ENCODE peak calls at places on chromosomes 2 and 18, in ten cellular contexts. T is uterus; K is NAMALWA; X is keratinocyte; B is SJSA1; A is dermis microvascular lymphatic vessel endothelial cell; L is activated CD4-positive, alpha-beta T cell treated with anti-CD3 and anti-CD28 coated beads for 1 hour; N is T-helper 2 cell; F is WTC11; Z is stimulated activated CD8-positive, alpha-beta memory T cell treated with anti-CD3 and anti-CD28 coated beads, Interleukin-15, amount 100 ng/mL, for 4 hours. I is an unnamed sample.

GRCh38 chr2:5713101-5713500 is 20.9 kb downstream of the SOX11 start:
- DNase-seq in X (no peak), A (no peak), T (no peak), K (no peak), Z (no peak), B (no peak), L (no peak), F (no peak), N (no peak), I (no peak)

GRCh38 chr2:197558393-197558792 is 42.5 kb downstream of the MOB4 start:
- DNase-seq in N (no peak), L (no peak), T (no peak), Z (no peak), F (no peak), X (no peak), K (no peak), A (no peak), B (no peak), I (no peak)

GRCh38 chr2:197869501-197870111 is 65.2 kb downstream of the PLCL1 start:
- DNase-seq in K (no peak), B (no peak), A (no peak), F (no peak), N (peak; percentile 17), Z (no peak), L (peak; percentile 18), T (no peak), X (no peak), I (no peak)

GRCh38 chr2:140892429-140892828 is 1238.4 kb downstream of the LRP1B start:
- DNase-seq in B (no peak), L (no peak), K (no peak), T (no peak), A (no peak), N (no peak), F (no peak), Z (no peak), X (no peak), I (no peak)

GRCh38 chr2:132256251-132256902 is 94.6 kb upstream of the ANKRD30BL start:
- DNase-seq in B (no peak), X (no peak), T (no peak), L (no peak), N (no peak), Z (no peak), F (no peak), K (no peak), A (no peak), I (no peak)

GRCh38 chr18:59516356-59517155 is 157.5 kb upstream of the LMAN1 start:
- DNase-seq in N (no peak), F (no peak), Z (no peak), A (peak; percentile 94), B (peak; percentile 89), L (no peak), K (no peak), X (no peak), T (peak; percentile 69), I (peak; percentile 91)

GRCh38 chr2:170291474-170291873 is 113.5 kb downstream of the MYO3B start:
- DNase-seq in B (no peak), F (no peak), K (no peak), T (no peak), X (no peak), Z (no peak), N (no peak), L (no peak), A (no peak), I (no peak)

GRCh38 chr2:230326453-230327417 is at the start of gene SP140L:
- DNase-seq in B (peak; percentile 85), K (peak; percentile 79), L (peak; percentile 73), N (peak; percentile 62), Z (peak; percentile 68), A (peak; percentile 85), T (peak; percentile 58), X (peak; percentile 7), F (no peak), I (peak; percentile 82)

GRCh38 chr2:212863185-212863588 is 288.2 kb downstream of the IKZF2 start:
- DNase-seq in B (no peak), N (no peak), L (no peak), A (peak; percentile 29), T (no peak), Z (no peak), X (no peak), F (peak; percentile 54), K (peak; percentile 89), I (peak; percentile 32)

GRCh38 chr2:24917086-24917485 is 3.0 kb downstream of the ADCY3 start:
- DNase-seq in Z (no peak), K (no peak), L (no peak), N (no peak), B (no peak), F (no peak), T (no peak), A (no peak), X (no peak), I (no peak)

GRCh38 chr2:68762665-68763064 is 28.1 kb downstream of the ARHGAP25 start:
- DNase-seq in T (no peak), K (peak; percentile 78), F (no peak), A (peak; percentile 69), L (no peak), B (no peak), N (no peak), Z (no peak), X (no peak), I (no peak)

GRCh38 chr18:7626922-7627440 is 59.9 kb downstream of the PTPRM start:
- DNase-seq in X (peak; percentile 9), L (no peak), A (peak; percentile 65), F (no peak), K (no peak), N (no peak), B (peak; percentile 85), Z (no peak), T (no peak), I (peak; percentile 52)

GRCh38 chr2:151049746-151050145 is 211.9 kb downstream of the RBM43 start:
- DNase-seq in X (peak; percentile 86), L (no peak), Z (no peak), F (no peak), B (peak; percentile 26), N (no peak), T (no peak), A (peak; percentile 11), K (no peak), I (peak; percentile 11)

GRCh38 chr18:10985689-10986088 is 163.7 kb downstream of the PIEZO2 start:
- DNase-seq in X (no peak), N (no peak), B (no peak), F (no peak), K (no peak), T (no peak), L (no peak), Z (no peak), A (no peak), I (no peak)

GRCh38 chr2:169164311-169164710 is 94.9 kb downstream of the DHRS9 start:
- DNase-seq in K (peak; percentile 11), T (no peak), F (no peak), N (no peak), Z (no peak), X (no peak), L (no peak), A (no peak), B (no peak), I (no peak)

GRCh38 chr2:829047-829446 is 121.6 kb upstream of the SNTG2 start:
- DNase-seq in Z (no peak), K (no peak), L (no peak), X (no peak), N (no peak), F (no peak), A (no peak), T (no peak), B (no peak), I (no peak)

GRCh38 chr2:3389193-3389592 is 9.7 kb downstream of the TRAPPC12 start:
- DNase-seq in Z (no peak), T (no peak), L (no peak), N (no peak), B (no peak), X (no peak), F (no peak), A (no peak), K (no peak), I (no peak)

GRCh38 chr2:96869281-96869823 is 528 bp downstream of the SEMA4C start:
- DNase-seq in T (peak; percentile 91), L (no peak), A (peak; percentile 76), Z (no peak), B (peak; percentile 41), K (no peak), X (no peak), F (peak; percentile 69), N (no peak), I (peak; percentile 53)

GRCh38 chr2:72959554-72959953 is 42.2 kb downstream of the EMX1 start:
- DNase-seq in A (no peak), B (no peak), F (no peak), N (no peak), T (no peak), K (no peak), X (no peak), L (no peak), Z (no peak), I (no peak)

GRCh38 chr2:53970095-53970897 is 497 bp downstream of the PSME4 start:
- DNase-seq in T (peak; percentile 35), K (peak; percentile 70), B (peak; percentile 78), Z (no peak), X (no peak), A (peak; percentile 52), F (peak; percentile 29), L (peak; percentile 13), N (peak; percentile 4), I (peak; percentile 47)

GRCh38 chr18:48124857-48125626 is 194.6 kb upstream of the SMAD2 start:
- DNase-seq in T (no peak), X (no peak), B (no peak), L (no peak), A (no peak), K (no peak), F (no peak), Z (no peak), N (no peak), I (no peak)

GRCh38 chr2:70515938-70516337 is 37.7 kb downstream of the TGFA start:
- DNase-seq in B (no peak), Z (no peak), F (no peak), N (no peak), L (no peak), X (no peak), T (no peak), A (no peak), K (no peak), I (no peak)

GRCh38 chr18:50507120-50507590 is 52.7 kb upstream of the MAPK4 start:
- DNase-seq in A (no peak), K (peak; percentile 52), B (no peak), Z (no peak), T (peak; percentile 16), F (peak; percentile 80), L (no peak), X (no peak), N (no peak), I (peak; percentile 4)

GRCh38 chr2:120508581-120509041 is 162.7 kb downstream of the INHBB start:
- DNase-seq in K (no peak), N (no peak), Z (no peak), F (no peak), A (peak; percentile 92), B (no peak), T (no peak), L (no peak), X (peak; percentile 19), I (peak; percentile 57)

GRCh38 chr2:6963727-6964126 is 46.5 kb downstream of the RNF144A start:
- DNase-seq in F (no peak), Z (no peak), L (no peak), A (no peak), B (no peak), K (no peak), T (no peak), N (no peak), X (no peak), I (no peak)

GRCh38 chr2:173664520-173664919 is 300.7 kb downstream of the SP3 start:
- DNase-seq in T (no peak), N (no peak), B (no peak), K (no peak), X (no peak), A (no peak), L (no peak), F (no peak), Z (no peak), I (no peak)

I was measured in PC-9.